ENCODE peak calls at places on chromosomes 12 and 14, in seven cellular contexts. H is RWPE1; J is CD8-positive, alpha-beta T cell; I is IMR-90; N is GM20000; O is lower lobe of right lung; W is PC-3. U is an unnamed sample.
A peak's percentile ranks its signal among the peaks of the same experiment; 100 is the strongest.

GRCh38 chr14:77654001-77654431 is 37.6 kb upstream of the SPTLC2 start:
- DNase-seq in W (no peak), I (no peak), H (no peak), O (no peak), N (no peak), J (no peak), U (no peak)

GRCh38 chr14:72433511-72433910 is 460.4 kb downstream of the DPF3 start:
- DNase-seq in J (no peak), N (no peak), I (peak; percentile 59), W (peak; percentile 60), H (peak; percentile 20), O (no peak), U (no peak)

GRCh38 chr14:63891148-63891964 is 38.6 kb downstream of the SYNE2 start:
- DNase-seq in O (no peak), N (no peak), J (no peak), W (no peak), H (no peak), I (no peak), U (no peak)

GRCh38 chr14:84937449-84937848 is 592.5 kb upstream of the FLRT2 start:
- DNase-seq in N (no peak), H (no peak), I (no peak), O (no peak), J (no peak), W (no peak), U (no peak)

GRCh38 chr12:11958216-11959091 is 112.3 kb upstream of the BCL2L14 start:
- DNase-seq in N (peak; percentile 42), W (peak; percentile 81), O (no peak), J (no peak), I (peak; percentile 95), H (peak; percentile 48), U (peak; percentile 27)

GRCh38 chr14:95068521-95068920 is 88.8 kb downstream of the DICER1 start:
- DNase-seq in I (no peak), J (no peak), H (no peak), N (no peak), W (no peak), O (no peak), U (no peak)

GRCh38 chr12:54587315-54587821 is 1.1 kb downstream of the PPP1R1A start:
- DNase-seq in H (no peak), J (no peak), O (no peak), W (no peak), N (no peak), I (no peak), U (no peak)

GRCh38 chr12:106429043-106429552 is 71.5 kb downstream of the POLR3B start:
- DNase-seq in N (no peak), W (no peak), I (no peak), H (no peak), O (no peak), J (no peak), U (no peak)

GRCh38 chr12:79934309-79935020 is 432 bp downstream of the PPP1R12A start:
- DNase-seq in O (no peak), H (peak; percentile 24), J (peak; percentile 16), I (peak; percentile 36), W (no peak), N (peak; percentile 15), U (peak; percentile 44)

GRCh38 chr12:10941916-10942607 is 3.0 kb upstream of the TAS2R14 start:
- DNase-seq in I (no peak), O (no peak), J (no peak), N (no peak), W (peak; percentile 77), H (peak; percentile 58), U (no peak)

GRCh38 chr12:127909031-127909430 is 357.9 kb upstream of the TMEM132C start:
- DNase-seq in H (no peak), N (no peak), J (no peak), O (no peak), I (no peak), W (no peak), U (no peak)

GRCh38 chr12:81211306-81211705 is 133.4 kb downstream of the ACSS3 start:
- DNase-seq in N (no peak), I (no peak), H (no peak), W (no peak), J (no peak), O (no peak), U (no peak)

GRCh38 chr12:131443019-131444000 is 267.6 kb upstream of the SFSWAP start:
- DNase-seq in J (no peak), W (no peak), I (no peak), H (no peak), N (no peak), O (no peak), U (no peak)

GRCh38 chr12:108839890-108840230 is 17.5 kb downstream of the SSH1 start:
- DNase-seq in J (no peak), O (peak; percentile 58), N (no peak), I (no peak), W (no peak), H (no peak), U (no peak)

GRCh38 chr12:111791507-111791906 is 24.8 kb downstream of the ALDH2 start:
- DNase-seq in O (no peak), I (no peak), N (no peak), J (no peak), W (no peak), H (no peak), U (no peak)

GRCh38 chr12:111784953-111785352 is 18.2 kb downstream of the ALDH2 start:
- DNase-seq in W (no peak), H (no peak), O (no peak), N (no peak), J (no peak), I (no peak), U (no peak)

GRCh38 chr12:111785651-111786050 is 18.9 kb downstream of the ALDH2 start:
- DNase-seq in J (no peak), N (no peak), H (no peak), W (peak; percentile 32), I (peak; percentile 50), O (no peak), U (no peak)

GRCh38 chr12:111789779-111790178 is 23.0 kb downstream of the ALDH2 start:
- DNase-seq in J (no peak), W (no peak), O (no peak), H (no peak), N (no peak), I (no peak), U (no peak)

DNA sequence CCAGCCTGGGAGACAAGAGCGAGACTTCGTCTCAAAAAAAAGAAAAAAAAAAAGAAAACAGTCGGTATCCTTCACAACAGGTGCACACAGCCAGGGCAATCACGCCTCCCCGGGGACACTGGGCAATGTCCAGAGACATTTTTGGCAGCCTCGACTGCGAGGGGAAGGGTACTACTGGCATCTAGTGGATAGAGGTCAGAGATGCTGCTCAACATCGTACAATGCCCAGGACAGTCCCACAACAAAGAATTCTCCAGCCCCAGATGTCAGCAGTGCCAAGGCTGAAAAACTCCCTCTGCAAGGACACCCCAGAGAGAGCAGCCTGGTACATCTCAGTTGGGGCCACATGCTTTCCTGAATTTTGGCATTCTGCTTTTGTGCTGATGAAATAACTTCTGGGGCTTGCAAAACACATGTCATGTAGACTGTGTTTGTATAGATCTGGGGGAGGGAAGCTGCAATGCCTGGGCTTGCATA is 21.5 kb downstream of the ALDH2 start:
- DNase-seq in W (peak; percentile 42), I (peak; percentile 55), H (peak; percentile 19), J (no peak), N (peak; percentile 57), O (no peak), U (no peak)
- TF ChIP-seq CTCF in W (peak; percentile 48), I (peak; percentile 44), H (peak; percentile 70), J (no peak), N (peak; percentile 30), O (peak; percentile 35), U (no peak)

DNA sequence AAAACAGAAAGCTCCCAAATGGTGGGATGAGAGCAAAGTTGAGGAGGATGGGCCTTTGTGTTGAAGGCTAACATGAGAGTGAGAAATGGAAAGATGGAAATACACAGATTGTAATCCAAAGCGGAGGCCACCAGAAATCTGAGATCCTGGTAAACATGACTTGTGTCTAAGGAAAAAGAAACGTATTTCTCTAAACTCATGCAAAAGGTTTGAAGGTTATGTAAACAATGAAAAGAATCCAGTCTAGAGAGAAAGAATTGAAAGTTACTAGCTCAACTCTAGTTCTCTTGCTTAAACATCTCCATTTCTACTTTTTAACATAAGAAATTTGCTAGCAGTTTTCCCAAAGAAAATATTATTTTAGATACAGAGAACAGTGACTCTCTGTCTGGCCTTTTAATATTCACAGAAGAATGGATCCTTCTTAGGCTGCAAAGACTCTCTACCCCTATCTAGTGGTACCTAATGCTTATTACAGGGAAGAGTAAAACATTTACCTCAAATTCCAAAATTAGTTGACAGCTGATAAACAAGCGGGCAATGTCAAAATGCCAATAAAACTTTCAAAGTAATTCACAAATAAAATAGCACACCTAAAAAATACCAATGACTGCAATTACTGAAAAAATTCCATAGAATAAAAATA is 75.8 kb upstream of the SOX5 start:
- DNase-seq in H (no peak), W (peak; percentile 4), O (no peak), N (no peak), J (no peak), I (peak; percentile 5), U (no peak)
- TF ChIP-seq CTCF in H (no peak), W (peak; percentile 38), O (no peak), N (peak; percentile 12), J (no peak), I (peak; percentile 51), U (no peak)

GRCh38 chr14:80206351-80206750 is 5.0 kb downstream of the DIO2 start:
- DNase-seq in I (no peak), N (no peak), W (no peak), O (no peak), J (no peak), H (no peak), U (no peak)

GRCh38 chr14:80200093-80200492 is 11.2 kb downstream of the DIO2 start:
- DNase-seq in W (no peak), I (no peak), N (no peak), H (no peak), O (no peak), J (no peak), U (no peak)

GRCh38 chr14:80208426-80208950 is 2.8 kb downstream of the DIO2 start:
- DNase-seq in J (no peak), I (no peak), O (no peak), W (no peak), N (no peak), H (no peak), U (no peak)

DNA sequence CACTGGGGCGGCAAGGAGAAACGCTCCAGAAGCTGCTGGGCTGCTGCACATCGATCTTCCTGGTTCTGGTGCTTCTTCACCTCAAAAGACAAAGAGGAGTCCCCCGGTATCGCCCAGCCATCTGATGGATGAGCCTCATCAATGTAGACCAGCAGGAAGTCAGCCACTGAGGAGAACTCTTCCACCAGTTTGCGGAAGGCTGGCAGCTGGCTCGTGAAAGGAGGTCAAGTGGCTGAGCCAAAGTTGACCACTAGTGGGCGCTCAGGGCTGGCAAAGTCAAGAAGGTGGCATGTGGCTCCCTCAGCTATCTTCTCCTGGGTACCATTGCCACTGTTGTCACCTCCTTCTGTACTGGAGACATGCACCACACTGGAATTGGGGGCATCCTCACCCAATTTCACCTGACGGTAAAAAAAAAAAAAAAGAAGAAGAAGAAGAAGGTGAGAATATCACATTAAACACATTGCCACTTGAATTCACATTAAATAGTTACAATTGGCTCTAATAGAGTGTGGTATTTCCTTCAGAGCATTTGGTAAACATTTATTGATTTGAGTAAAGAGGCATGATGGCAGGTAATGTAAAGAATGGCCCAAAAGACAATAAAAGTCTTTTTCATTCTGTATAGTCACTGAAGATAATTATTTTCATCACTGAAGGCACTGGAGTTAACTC is 8.3 kb downstream of the DIO2 start:
- DNase-seq in W (peak; percentile 27), O (no peak), N (peak; percentile 11), J (no peak), H (no peak), I (no peak), U (no peak)
- TF ChIP-seq CTCF in W (peak; percentile 64), O (peak; percentile 10), N (peak; percentile 64), J (no peak), H (no peak), I (peak; percentile 2), U (no peak)

GRCh38 chr12:27424631-27425230 is 21.8 kb upstream of the SMCO2 start:
- DNase-seq in O (no peak), N (peak; percentile 22), H (peak; percentile 38), J (no peak), I (peak; percentile 58), W (peak; percentile 66), U (no peak)
- TF ChIP-seq CTCF in O (peak; percentile 46), N (no peak), H (peak; percentile 28), J (no peak), I (peak; percentile 50), W (peak; percentile 88), U (no peak)